ENCODE peak calls at places on chromosomes 3 and 15, in four cellular contexts. One of them, this sample, is unnamed.

GRCh38 chr3:64456674-64457073 is 231.1 kb downstream of the ADAMTS9 start:
- DNase-seq in A549: no peak
- DNase-seq in HepG2: no peak
- DNase-seq in K562: no peak
- DNase-seq in this sample: no peak

GRCh38 chr3:49873623-49874022 is 3.9 kb upstream of the CAMKV start:
- DNase-seq in A549: no peak
- DNase-seq in HepG2: peak; percentile 68
- DNase-seq in K562: no peak
- DNase-seq in this sample: no peak

GRCh38 chr3:192957441-192957951 is 39.8 kb upstream of the MB21D2 start:
- DNase-seq in A549: no peak
- DNase-seq in HepG2: no peak
- DNase-seq in K562: no peak
- DNase-seq in this sample: no peak

GRCh38 chr3:185958626-185959025 is 20.8 kb upstream of the TRA2B start:
- DNase-seq in A549: no peak
- DNase-seq in HepG2: no peak
- DNase-seq in K562: no peak
- DNase-seq in this sample: no peak

GRCh38 chr3:165837801-165838200 is 578 bp upstream of the BCHE start:
- DNase-seq in A549: no peak
- DNase-seq in HepG2: no peak
- DNase-seq in K562: no peak
- DNase-seq in this sample: no peak

GRCh38 chr15:33675246-33675645 is 293.1 kb upstream of the CHRM5 start:
- DNase-seq in A549: peak; percentile 36
- DNase-seq in HepG2: no peak
- DNase-seq in K562: peak; percentile 17
- DNase-seq in this sample: no peak

GRCh38 chr3:174397848-174398247 is 461.3 kb upstream of the NAALADL2 start:
- DNase-seq in A549: no peak
- DNase-seq in HepG2: peak; percentile 1
- DNase-seq in K562: no peak
- DNase-seq in this sample: no peak

GRCh38 chr3:194857459-194858113 is 171.9 kb downstream of the FAM43A start:
- DNase-seq in A549: no peak
- DNase-seq in HepG2: no peak
- DNase-seq in K562: no peak
- DNase-seq in this sample: no peak

GRCh38 chr3:109113361-109113760 is 4.6 kb downstream of the MORC1 start:
- DNase-seq in A549: no peak
- DNase-seq in HepG2: no peak
- DNase-seq in K562: no peak
- DNase-seq in this sample: no peak

GRCh38 chr3:168533600-168533999 is 437.9 kb upstream of the GOLIM4 start:
- DNase-seq in A549: no peak
- DNase-seq in HepG2: no peak
- DNase-seq in K562: no peak
- DNase-seq in this sample: no peak

GRCh38 chr3:192408721-192409151 is 318.6 kb downstream of the FGF12 start:
- DNase-seq in A549: peak; percentile 21
- DNase-seq in HepG2: no peak
- DNase-seq in K562: no peak
- DNase-seq in this sample: peak; percentile 57

GRCh38 chr15:72220678-72221077 is 10.3 kb downstream of the PKM start:
- DNase-seq in A549: no peak
- DNase-seq in HepG2: no peak
- DNase-seq in K562: no peak
- DNase-seq in this sample: no peak

GRCh38 chr3:114627760-114628159 is 333.9 kb downstream of the TIGIT start:
- DNase-seq in A549: no peak
- DNase-seq in HepG2: no peak
- DNase-seq in K562: no peak
- DNase-seq in this sample: no peak

GRCh38 chr15:101619615-101619865 is 32.6 kb downstream of the TM2D3 start:
- DNase-seq in A549: no peak
- DNase-seq in HepG2: no peak
- DNase-seq in K562: no peak
- DNase-seq in this sample: no peak

GRCh38 chr3:140233702-140234101 is 298.7 kb downstream of the CLSTN2 start:
- DNase-seq in A549: no peak
- DNase-seq in HepG2: no peak
- DNase-seq in K562: no peak
- DNase-seq in this sample: no peak

GRCh38 chr3:72368331-72368975 is 479.8 kb downstream of the SHQ1 start:
- DNase-seq in A549: no peak
- DNase-seq in HepG2: no peak
- DNase-seq in K562: no peak
- DNase-seq in this sample: no peak

DNA sequence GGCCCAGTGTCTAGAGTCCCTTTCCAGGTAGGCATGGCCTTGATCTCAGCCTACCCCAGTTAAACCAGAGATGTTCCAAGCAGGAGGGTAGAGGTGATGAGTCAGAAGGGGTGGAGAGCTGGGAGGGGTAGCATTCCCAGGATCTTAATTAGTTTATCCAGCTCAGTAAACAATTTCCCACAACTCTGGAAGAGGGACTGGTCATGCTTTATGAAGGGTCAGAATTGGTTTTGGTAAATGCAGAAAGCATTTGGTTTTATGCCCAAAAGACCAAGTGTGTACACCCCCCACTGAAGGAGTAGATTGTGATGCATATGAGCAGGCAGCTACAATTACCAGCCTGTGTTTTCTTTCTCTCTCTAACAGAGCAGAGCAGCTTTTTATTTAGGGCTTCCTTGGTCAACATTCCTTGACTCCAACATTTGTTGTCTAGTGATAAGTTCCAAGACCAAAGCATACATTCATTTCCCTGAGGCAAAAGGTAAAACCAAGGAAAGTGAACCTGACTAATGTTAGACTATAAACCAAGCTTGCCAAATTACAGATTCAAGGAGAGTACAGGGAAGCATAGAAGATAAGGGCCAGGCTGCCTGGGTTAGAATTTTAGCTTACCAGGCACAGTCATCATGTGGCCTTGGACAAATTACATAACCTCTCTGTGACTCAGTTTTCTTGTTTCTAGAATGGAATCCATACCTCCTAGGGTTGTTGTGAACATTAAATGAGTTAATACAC is 17.6 kb downstream of the EXOSC7 start:
- DNase-seq in A549: peak; percentile 9
- DNase-seq in HepG2: peak; percentile 38
- DNase-seq in K562: no peak
- DNase-seq in this sample: no peak
- TF ChIP-seq JUN in A549: no peak
- TF ChIP-seq JUN in HepG2: no peak
- TF ChIP-seq JUN in K562: no peak
- TF ChIP-seq JUN in this sample: no peak

GRCh38 chr3:103126111-103126510 is 691.3 kb downstream of the ZPLD1 start:
- DNase-seq in A549: no peak
- DNase-seq in HepG2: no peak
- DNase-seq in K562: no peak
- DNase-seq in this sample: no peak
- TF ChIP-seq HMGXB4 in A549: no peak
- TF ChIP-seq HMGXB4 in HepG2: no peak
- TF ChIP-seq HMGXB4 in K562: no peak
- TF ChIP-seq HMGXB4 in this sample: no peak

GRCh38 chr15:37096878-37097568 is 3.3 kb downstream of the MEIS2 start:
- DNase-seq in A549: no peak
- DNase-seq in HepG2: no peak
- DNase-seq in K562: no peak
- DNase-seq in this sample: no peak
- TF ChIP-seq JUN in A549: no peak
- TF ChIP-seq JUN in HepG2: no peak
- TF ChIP-seq JUN in K562: no peak
- TF ChIP-seq JUN in this sample: no peak

GRCh38 chr15:25717116-25717755 is 145.9 kb downstream of the ATP10A start:
- DNase-seq in A549: no peak
- DNase-seq in HepG2: no peak
- DNase-seq in K562: no peak
- DNase-seq in this sample: no peak

GRCh38 chr15:25713736-25714537 is 149.2 kb downstream of the ATP10A start:
- DNase-seq in A549: no peak
- DNase-seq in HepG2: no peak
- DNase-seq in K562: no peak
- DNase-seq in this sample: no peak

GRCh38 chr15:25716414-25717102 is 146.6 kb downstream of the ATP10A start:
- DNase-seq in A549: no peak
- DNase-seq in HepG2: no peak
- DNase-seq in K562: no peak
- DNase-seq in this sample: no peak

GRCh38 chr15:25714538-25714840 is 148.6 kb downstream of the ATP10A start:
- DNase-seq in A549: no peak
- DNase-seq in HepG2: no peak
- DNase-seq in K562: no peak
- DNase-seq in this sample: no peak

GRCh38 chr15:25715536-25716413 is 147.4 kb downstream of the ATP10A start:
- DNase-seq in A549: no peak
- DNase-seq in HepG2: no peak
- DNase-seq in K562: no peak
- DNase-seq in this sample: no peak
- TF ChIP-seq HMGXB4 in A549: no peak
- TF ChIP-seq HMGXB4 in HepG2: no peak
- TF ChIP-seq HMGXB4 in K562: no peak
- TF ChIP-seq HMGXB4 in this sample: no peak

DNA sequence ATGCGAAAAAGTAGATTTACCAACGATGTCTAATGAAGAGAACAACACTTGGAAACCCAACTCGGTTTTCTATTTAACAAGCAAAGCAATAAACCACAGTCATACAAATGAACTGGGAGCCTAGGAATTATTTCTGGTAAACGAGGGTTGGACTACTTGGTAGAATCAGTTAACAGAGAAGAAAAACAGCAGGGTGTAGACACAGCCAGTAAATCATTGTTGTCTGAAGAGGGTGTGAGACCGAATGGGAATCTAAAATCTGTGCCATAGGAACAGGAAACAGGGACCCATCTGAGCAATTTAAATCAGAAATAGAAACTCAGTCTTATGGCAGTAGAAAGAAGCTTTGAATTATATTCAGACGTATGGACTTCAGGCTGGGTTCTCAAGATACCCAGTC is 298.5 kb downstream of the LRRC3B start:
- DNase-seq in A549: no peak
- DNase-seq in HepG2: no peak
- DNase-seq in K562: no peak
- DNase-seq in this sample: no peak
- TF ChIP-seq JUN in A549: no peak
- TF ChIP-seq JUN in HepG2: no peak
- TF ChIP-seq JUN in K562: no peak
- TF ChIP-seq JUN in this sample: no peak

This sample was measured in WTC11.